ENCODE peak calls at places on chromosomes 6 and 20, in five cellular contexts. L is HepG2, Z is upper lobe of left lung, A is K562, K is GM12878. J is an unnamed sample.

GRCh38 chr6:160973311-160973710 is 18.3 kb upstream of the MAP3K4 start:
- ATAC-seq in L (peak; percentile 49), Z (no peak), A (peak; percentile 90), K (no peak), J (peak; percentile 43)

GRCh38 chr20:39164642-39165041 is 202.5 kb downstream of the DHX35 start:
- ATAC-seq in K (no peak), L (no peak), A (no peak), Z (no peak), J (no peak)

GRCh38 chr20:49631856-49632418 is 64.0 kb upstream of the PTGIS start:
- ATAC-seq in K (no peak), A (peak; percentile 23), L (peak; percentile 11), Z (no peak), J (no peak)

GRCh38 chr6:168035661-168036616 is 38.5 kb downstream of the KIF25 start:
- ATAC-seq in L (peak; percentile 17), Z (peak; percentile 52), K (no peak), A (peak; percentile 82), J (peak; percentile 30)

GRCh38 chr20:41316009-41316408 is 1.5 kb downstream of the ZHX3 start:
- ATAC-seq in A (no peak), Z (no peak), L (no peak), K (no peak), J (no peak)

GRCh38 chr20:1341561-1342265 is 12.8 kb upstream of the SDCBP2 start:
- ATAC-seq in L (peak; percentile 17), K (no peak), A (no peak), Z (no peak), J (no peak)

GRCh38 chr6:33860706-33861474 is 57.1 kb upstream of the MLN start:
- ATAC-seq in K (peak; percentile 22), A (no peak), L (no peak), Z (no peak), J (no peak)

GRCh38 chr6:168320661-168321060 is 1.1 kb upstream of the DACT2 start:
- ATAC-seq in Z (peak; percentile 61), A (no peak), K (no peak), L (no peak), J (no peak)

GRCh38 chr20:5928063-5928462 is 22.3 kb downstream of the TRMT6 start:
- ATAC-seq in K (no peak), A (no peak), L (peak; percentile 52), Z (no peak), J (no peak)

GRCh38 chr6:160028487-160029275 is 59.8 kb downstream of the IGF2R start:
- ATAC-seq in K (peak; percentile 82), A (peak; percentile 68), Z (no peak), L (peak; percentile 39), J (no peak)

GRCh38 chr6:23086100-23086499 is 516.7 kb downstream of the HDGFL1 start:
- ATAC-seq in Z (no peak), L (no peak), K (no peak), A (no peak), J (no peak)

GRCh38 chr20:17833036-17833674 is 133.4 kb downstream of the BANF2 start:
- ATAC-seq in L (no peak), Z (no peak), A (no peak), K (no peak), J (no peak)

GRCh38 chr6:167704396-167704801 is 122.3 kb upstream of the AFDN start:
- ATAC-seq in K (no peak), A (peak; percentile 35), Z (no peak), L (peak; percentile 41), J (no peak)

GRCh38 chr20:13220194-13220856 is 749 bp upstream of the ISM1 start:
- ATAC-seq in K (peak; percentile 53), Z (peak; percentile 58), L (peak; percentile 60), A (no peak), J (peak; percentile 75)

GRCh38 chr6:150813993-150814359 is 51.5 kb upstream of the MTHFD1L start:
- ATAC-seq in Z (no peak), A (no peak), L (no peak), K (peak; percentile 85), J (no peak)
- TF ChIP-seq EP300 in Z (no peak), A (no peak), L (no peak), K (peak; percentile 87), J (no peak)

GRCh38 chr6:25136879-25137278 is 142.3 kb upstream of the CARMIL1 start:
- ATAC-seq in K (peak; percentile 21), A (peak; percentile 48), Z (peak; percentile 74), L (no peak), J (peak; percentile 42)

GRCh38 chr6:25137497-25137896 is 141.7 kb upstream of the CARMIL1 start:
- ATAC-seq in A (no peak), Z (no peak), L (no peak), K (peak; percentile 49), J (no peak)

GRCh38 chr6:25142506-25142905 is 136.7 kb upstream of the CARMIL1 start:
- ATAC-seq in L (no peak), K (no peak), A (no peak), Z (no peak), J (no peak)

GRCh38 chr6:25138697-25139051 is 140.5 kb upstream of the CARMIL1 start:
- ATAC-seq in Z (no peak), A (no peak), L (peak; percentile 27), K (no peak), J (peak; percentile 60)

GRCh38 chr6:25138024-25138696 is 141.0 kb upstream of the CARMIL1 start:
- ATAC-seq in Z (peak; percentile 89), L (peak; percentile 89), A (peak; percentile 88), K (peak; percentile 95), J (peak; percentile 87)
- TF ChIP-seq POLR2AphosphoS5 in Z (peak; percentile 58), L (no peak), A (no peak), K (peak; percentile 88), J (peak; percentile 42)

DNA sequence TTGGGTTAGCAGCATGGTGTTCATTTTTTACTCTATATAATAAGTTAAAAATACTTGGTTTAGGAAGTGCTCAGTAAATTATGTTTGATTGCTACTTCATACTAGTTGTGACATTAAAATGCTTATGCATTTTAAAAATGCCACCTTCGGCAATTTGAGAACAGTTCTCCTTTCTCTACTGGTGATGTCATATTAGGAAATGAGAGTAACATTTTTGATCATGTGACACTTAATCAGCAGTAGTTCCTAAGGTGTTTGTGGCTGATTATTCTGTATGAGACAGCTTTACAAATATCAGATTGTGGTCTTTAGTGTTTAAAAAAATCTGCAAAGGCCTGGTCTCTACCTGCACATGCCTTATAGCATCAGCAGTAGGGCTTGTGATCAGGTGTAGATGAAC is 4.4 kb downstream of the GZF1 start:
- ATAC-seq in A (no peak), Z (no peak), K (no peak), L (no peak), J (no peak)
- H3K27ac ChIP-seq in A (peak overlapping the region; percentile 48), Z (no peak overlapping the region), K (no peak overlapping the region), L (no peak overlapping the region), J (no peak overlapping the region)

GRCh38 chr6:5163233-5163632 is 78.1 kb downstream of the PPP1R3G start:
- ATAC-seq in K (no peak), L (no peak), A (no peak), Z (no peak), J (no peak)
- TF ChIP-seq EP300 in K (no peak), L (no peak), A (no peak), Z (no peak), J (no peak)

GRCh38 chr6:21109421-21110178 is 484.0 kb upstream of the SOX4 start:
- ATAC-seq in L (no peak), K (peak; percentile 65), A (peak; percentile 45), Z (no peak), J (no peak)
- TF ChIP-seq POLR2AphosphoS5 in L (no peak), K (no peak), A (peak; percentile 32), Z (no peak), J (no peak)